ENCODE peak calls at places on chromosomes 5 and 9, in six cellular contexts. Z is IMR-90, W is right lobe of liver, F is DND-41, H is esophagus squamous epithelium, V is astrocyte. E is an unnamed sample. For H3K4me1, the result is how much of the 10 kb centered on the place peaks cover.

GRCh38 chr9:21692390-21692789 is 110.0 kb upstream of the MTAP start:
- DNase-seq in W (no peak), F (no peak), V (no peak), Z (no peak), H (no peak), E (no peak)

GRCh38 chr5:149283611-149284480 is 12.2 kb downstream of the AFAP1L1 start:
- DNase-seq in V (no peak), Z (no peak), H (no peak), W (no peak), F (no peak), E (no peak)

GRCh38 chr9:2469681-2470141 is 151.9 kb upstream of the VLDLR start:
- DNase-seq in W (no peak), F (peak), Z (peak), H (no peak), V (no peak), E (no peak)

GRCh38 chr5:115815693-115816225 is 700 bp downstream of the CDO1 start:
- DNase-seq in Z (no peak), H (no peak), V (peak), W (peak), F (no peak), E (no peak)

GRCh38 chr9:35311891-35312639 is 150.3 kb downstream of the UNC13B start:
- DNase-seq in F (no peak), W (no peak), V (no peak), Z (peak), H (no peak), E (no peak)

GRCh38 chr5:125237026-125237425 is 490.6 kb upstream of the ZNF608 start:
- DNase-seq in H (no peak), W (no peak), V (no peak), F (no peak), Z (no peak), E (no peak)

GRCh38 chr5:119398713-119399492 is 43.1 kb downstream of the TNFAIP8 start:
- DNase-seq in Z (no peak), V (no peak), W (peak), F (no peak), H (no peak), E (no peak)

GRCh38 chr9:446074-446699 is 231.5 kb downstream of the DOCK8 start:
- DNase-seq in V (no peak), W (no peak), Z (no peak), F (no peak), H (no peak), E (peak)

GRCh38 chr5:74019923-74020322 is 393.9 kb downstream of the ARHGEF28 start:
- DNase-seq in F (no peak), V (no peak), H (no peak), W (no peak), Z (no peak), E (no peak)

GRCh38 chr5:179953934-179954833 is 46.5 kb upstream of the TBC1D9B start:
- DNase-seq in Z (peak), F (no peak), W (no peak), V (peak), H (no peak), E (no peak)

GRCh38 chr9:101639785-101640437 is 45.1 kb upstream of the PPP3R2 start:
- DNase-seq in W (no peak), V (no peak), H (no peak), Z (peak), F (no peak), E (no peak)

GRCh38 chr5:152237531-152237930 is 167.5 kb downstream of the NMUR2 start:
- DNase-seq in Z (no peak), H (no peak), V (no peak), W (no peak), F (no peak), E (no peak)

GRCh38 chr5:15763754-15764153 is 263.8 kb downstream of the FBXL7 start:
- DNase-seq in V (no peak), W (no peak), F (no peak), Z (peak), H (no peak), E (peak)

GRCh38 chr5:169009171-169009570 is 291.8 kb downstream of the SLIT3 start:
- DNase-seq in F (no peak), W (no peak), Z (no peak), V (peak), H (no peak), E (no peak)

GRCh38 chr5:148794275-148794674 is 32.1 kb upstream of the ADRB2 start:
- DNase-seq in H (no peak), W (no peak), F (no peak), Z (peak), V (no peak), E (no peak)

GRCh38 chr5:99141534-99142135 is 212.8 kb upstream of the CHD1 start:
- DNase-seq in Z (no peak), F (no peak), W (peak), H (no peak), V (no peak), E (peak)

GRCh38 chr5:67104859-67105258 is 91.7 kb downstream of the CD180 start:
- DNase-seq in W (no peak), Z (no peak), F (no peak), V (no peak), H (no peak), E (no peak)

GRCh38 chr5:84411832-84412605 is 27.3 kb upstream of the EDIL3 start:
- DNase-seq in V (peak), H (no peak), W (no peak), Z (peak), F (no peak), E (peak)

GRCh38 chr9:137109250-137110146 is 5.0 kb downstream of the DPP7 start:
- DNase-seq in Z (no peak), V (no peak), W (no peak), F (no peak), H (no peak), E (no peak)

GRCh38 chr9:116160676-116161571 is 7.3 kb downstream of the PAPPA start:
- DNase-seq in V (no peak), W (no peak), H (no peak), Z (no peak), F (no peak), E (no peak)

GRCh38 chr9:8660383-8660782 is 860.8 kb upstream of the DMAC1 start:
- DNase-seq in F (peak), H (no peak), V (peak), W (peak), Z (no peak), E (no peak)

GRCh38 chr9:86328153-86328552 is 26.1 kb downstream of the TUT7 start:
- DNase-seq in Z (no peak), V (no peak), F (no peak), H (no peak), W (no peak), E (no peak)

GRCh38 chr5:78540335-78541057 is 108.1 kb downstream of the LHFPL2 start:
- DNase-seq in W (no peak), Z (no peak), F (no peak), V (no peak), H (no peak), E (no peak)
- TF ChIP-seq CTCF in W (no peak), Z (peak), F (no peak), V (no peak), H (no peak), E (no peak)

DNA sequence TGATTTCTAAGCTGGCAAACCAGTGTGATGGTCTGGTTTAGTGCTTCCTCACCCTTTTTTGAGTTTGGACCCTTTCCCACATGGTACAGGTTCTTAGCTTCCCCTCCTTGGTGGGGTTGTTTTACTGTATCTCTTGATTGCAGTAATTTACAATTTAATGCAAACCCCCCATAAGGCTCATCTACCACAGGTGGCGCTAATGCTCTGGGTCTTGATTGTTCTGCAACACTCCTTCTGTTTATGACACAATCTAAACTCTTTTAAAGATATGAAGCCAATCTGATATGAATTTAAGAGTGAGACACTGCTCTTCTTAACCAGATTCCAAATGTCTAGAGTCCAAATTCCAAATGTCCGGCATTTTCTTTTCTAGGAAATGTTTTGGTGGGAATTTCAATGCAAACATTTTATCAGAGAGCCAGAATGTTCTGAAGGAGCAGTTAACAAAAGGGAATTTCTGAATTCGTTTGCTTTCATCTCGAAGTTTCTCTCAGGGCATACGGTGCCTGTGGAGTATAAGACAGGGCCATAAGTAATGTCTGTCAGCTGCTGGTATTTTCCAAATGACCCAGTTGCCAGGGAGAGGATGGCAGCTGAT is 246.7 kb downstream of the ARHGAP26 start:
- DNase-seq in V (peak), Z (peak), W (no peak), F (no peak), H (no peak), E (peak)
- H3K4me1 ChIP-seq in V (under half), Z (under half), W (under half), F (under half), H (under half), E (under half)

DNA sequence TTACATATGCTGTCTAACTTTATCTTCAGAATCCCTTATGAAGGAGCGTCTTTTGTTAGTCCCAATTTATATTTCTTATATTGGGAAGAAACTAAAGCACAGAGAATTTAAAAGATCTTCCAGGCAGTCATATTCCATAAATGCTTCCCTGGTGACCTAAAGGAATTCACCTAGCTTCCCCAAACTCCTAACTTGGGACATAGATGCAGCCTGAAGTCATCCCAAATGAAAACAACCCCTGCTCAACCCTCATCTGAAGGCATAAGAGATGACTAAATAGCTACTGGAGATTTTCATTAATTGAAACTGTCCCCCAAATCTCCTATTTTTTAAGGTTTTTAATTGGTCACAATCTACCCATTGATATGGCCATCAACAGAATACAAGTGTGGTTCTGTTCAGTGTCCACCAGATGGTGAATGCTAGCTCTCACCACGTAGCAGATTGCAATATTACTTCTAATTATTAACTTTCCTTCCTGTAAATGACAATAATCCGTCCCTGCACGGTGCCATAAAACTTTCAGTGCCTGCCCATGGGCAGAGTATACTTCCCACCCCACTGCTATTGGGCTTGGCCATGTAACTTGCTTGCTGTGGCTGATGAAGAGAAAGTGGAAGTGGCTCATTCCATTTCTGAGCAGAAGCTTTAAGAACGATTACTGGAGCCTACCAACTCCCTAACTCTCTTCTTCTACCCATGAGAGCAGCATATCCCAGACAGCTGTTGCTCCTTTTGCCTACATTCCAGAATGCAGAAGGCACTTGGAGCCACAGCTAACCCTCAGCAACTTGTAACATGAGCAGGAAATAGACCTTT is 18.7 kb downstream of the PRUNE2 start:
- DNase-seq in H (no peak), F (no peak), V (peak), Z (no peak), W (no peak), E (no peak)
- TF ChIP-seq CTCF in H (no peak), F (no peak), V (no peak), Z (no peak), W (no peak), E (no peak)

GRCh38 chr9:124272118-124272517 is 14.4 kb downstream of the NEK6 start:
- DNase-seq in W (no peak), Z (no peak), F (no peak), H (no peak), V (no peak), E (no peak)
- H3K4me1 ChIP-seq in W (under half), Z (half or more), F (under half), H (under half), V (under half), E (under half)

GRCh38 chr5:176744584-176744965 is 65.8 kb upstream of the UNC5A start:
- DNase-seq in Z (no peak), H (no peak), V (no peak), W (no peak), F (no peak), E (no peak)
- TF ChIP-seq CTCF in Z (peak), H (no peak), V (peak), W (no peak), F (peak), E (peak)

GRCh38 chr5:181283347-181283746 is 22.4 kb upstream of the TRIM52 start:
- DNase-seq in F (no peak), H (no peak), V (no peak), W (no peak), Z (no peak), E (no peak)

GRCh38 chr5:181282874-181283273 is 21.9 kb upstream of the TRIM52 start:
- DNase-seq in F (no peak), W (no peak), H (no peak), Z (no peak), V (no peak), E (no peak)

GRCh38 chr5:181281984-181282316 is 21.0 kb upstream of the TRIM52 start:
- DNase-seq in W (no peak), Z (no peak), V (no peak), F (no peak), H (no peak), E (no peak)

GRCh38 chr5:181280251-181280762 is 19.4 kb upstream of the TRIM52 start:
- DNase-seq in H (no peak), Z (no peak), F (no peak), V (no peak), W (no peak), E (no peak)

GRCh38 chr5:181281077-181281983 is 20.4 kb upstream of the TRIM52 start:
- DNase-seq in Z (no peak), V (no peak), H (no peak), W (no peak), F (no peak), E (no peak)
- H3K4me1 ChIP-seq in Z (under half), V (under half), H (under half), W (under half), F (under half), E (under half)

GRCh38 chr9:6488395-6488794 is 75.4 kb downstream of the UHRF2 start:
- DNase-seq in H (no peak), V (no peak), Z (no peak), F (no peak), W (no peak), E (no peak)
- TF ChIP-seq CTCF in H (no peak), V (no peak), Z (no peak), F (no peak), W (no peak), E (no peak)

DNA sequence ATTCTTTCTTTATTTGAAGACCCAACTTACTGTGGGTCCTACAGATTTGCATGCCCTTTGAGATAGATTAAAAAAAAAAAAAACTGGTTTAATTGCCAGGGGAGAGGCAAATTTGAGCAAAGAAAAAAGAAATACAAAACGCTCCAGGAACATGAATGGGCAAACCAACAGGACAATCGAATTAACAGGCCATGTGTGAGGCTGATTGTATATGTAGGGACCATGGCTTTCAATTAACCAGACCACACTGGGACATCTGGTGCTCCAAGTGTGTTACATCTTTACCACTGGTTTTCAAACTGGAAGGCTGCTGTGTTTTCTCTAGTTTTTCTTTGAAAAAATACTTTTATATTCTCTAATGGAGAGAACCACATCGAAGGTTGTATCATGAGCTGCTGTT is 612.1 kb upstream of the SEMA6A start:
- DNase-seq in F (no peak), V (no peak), H (no peak), Z (no peak), W (no peak), E (no peak)
- H3K4me1 ChIP-seq in F (under half), V (under half), H (under half), Z (under half), W (under half), E (under half)

GRCh38 chr9:127452481-127453092 is 1.3 kb downstream of the LRSAM1 start:
- DNase-seq in V (peak), Z (peak), W (peak), F (no peak), H (no peak), E (no peak)
- TF ChIP-seq CTCF in V (no peak), Z (no peak), W (no peak), F (no peak), H (no peak), E (no peak)

E was measured in foreskin keratinocyte.